ENCODE peak calls at places on chromosomes 2 and 18, in seven cellular contexts. M is ovary, G is WERI-Rb-1, F is retina, S is NCI-H774, E is Calu3, X is frontal cortex. P is an unnamed sample.

GRCh38 chr2:58235988-58236387 is 5.1 kb downstream of the FANCL start:
- DNase-seq in G (no peak), F (no peak), S (no peak), E (no peak), X (no peak), M (no peak), P (no peak)

GRCh38 chr2:218872645-218873358 is 7.8 kb upstream of the WNT10A start:
- DNase-seq in S (no peak), G (no peak), F (no peak), E (no peak), M (no peak), X (no peak), P (no peak)

GRCh38 chr2:25617948-25618646 is 55.3 kb downstream of the DTNB start:
- DNase-seq in F (no peak), M (no peak), S (no peak), X (no peak), E (peak), G (no peak), P (peak)

GRCh38 chr18:46034230-46034629 is 37.8 kb downstream of the PSTPIP2 start:
- DNase-seq in G (no peak), M (no peak), E (no peak), X (no peak), F (no peak), S (no peak), P (no peak)

GRCh38 chr2:182542501-182543258 is 115.8 kb upstream of the PDE1A start:
- DNase-seq in X (no peak), E (no peak), G (no peak), S (no peak), F (no peak), M (no peak), P (no peak)

GRCh38 chr2:32427672-32428622 is 71.1 kb downstream of the BIRC6 start:
- DNase-seq in E (no peak), F (peak), S (peak), G (peak), X (no peak), M (no peak), P (no peak)

GRCh38 chr2:13522917-13523821 is 806.4 kb downstream of the TRIB2 start:
- DNase-seq in M (peak), E (peak), F (no peak), X (no peak), S (no peak), G (no peak), P (no peak)

GRCh38 chr2:138632066-138632465 is 130.5 kb downstream of the SPOPL start:
- DNase-seq in S (no peak), F (no peak), E (no peak), G (no peak), M (no peak), X (no peak), P (no peak)

GRCh38 chr2:136058262-136058661 is 59.7 kb downstream of the CXCR4 start:
- DNase-seq in G (no peak), S (no peak), M (no peak), X (no peak), E (no peak), F (no peak), P (no peak)

GRCh38 chr2:58638256-58638795 is 397.2 kb upstream of the FANCL start:
- DNase-seq in E (no peak), F (no peak), S (no peak), G (no peak), M (no peak), X (no peak), P (no peak)

GRCh38 chr2:219812672-219813071 is 185.2 kb downstream of the SLC4A3 start:
- DNase-seq in M (no peak), G (no peak), S (no peak), F (no peak), X (no peak), E (no peak), P (no peak)

GRCh38 chr2:119469661-119470297 is 38.1 kb downstream of the TMEM37 start:
- DNase-seq in F (no peak), E (no peak), X (no peak), G (no peak), S (peak), M (no peak), P (no peak)

GRCh38 chr2:67234443-67234842 is 162.7 kb upstream of the ETAA1 start:
- DNase-seq in X (no peak), E (peak), F (no peak), M (no peak), S (no peak), G (peak), P (no peak)

GRCh38 chr2:43415582-43415981 is 180.3 kb downstream of the THADA start:
- DNase-seq in G (no peak), F (peak), M (no peak), E (no peak), S (no peak), X (no peak), P (no peak)

GRCh38 chr2:62181836-62182235 is 14.1 kb upstream of the B3GNT2 start:
- DNase-seq in X (no peak), F (no peak), E (no peak), M (no peak), S (no peak), G (no peak), P (no peak)

GRCh38 chr2:232420463-232421188 is 14.0 kb downstream of the ALPG start:
- DNase-seq in X (no peak), S (peak), G (no peak), F (peak), E (peak), M (no peak), P (no peak)

GRCh38 chr2:46775722-46776121 is 139.9 kb downstream of the MCFD2 start:
- DNase-seq in F (no peak), M (no peak), G (no peak), X (no peak), S (no peak), E (no peak), P (no peak)

GRCh38 chr2:8229546-8229986 is 452.3 kb upstream of the ID2 start:
- DNase-seq in X (no peak), E (peak), M (peak), G (no peak), S (no peak), F (no peak), P (no peak)

GRCh38 chr18:2304378-2305175 is 266.7 kb downstream of the METTL4 start:
- DNase-seq in X (no peak), M (no peak), E (peak), F (no peak), S (no peak), G (no peak), P (peak)

GRCh38 chr18:26919656-26920055 is 54.1 kb upstream of the AQP4 start:
- DNase-seq in X (no peak), F (no peak), E (no peak), M (no peak), S (no peak), G (no peak), P (no peak)

GRCh38 chr18:50629148-50629631 is 69.3 kb downstream of the MAPK4 start:
- DNase-seq in X (no peak), E (no peak), F (no peak), S (no peak), G (no peak), M (no peak), P (no peak)

GRCh38 chr2:112161431-112162145 is 23.4 kb downstream of the FBLN7 start:
- DNase-seq in G (no peak), F (no peak), X (no peak), M (no peak), E (no peak), S (no peak), P (no peak)

GRCh38 chr2:216017365-216017764 is 4.0 kb upstream of the MREG start:
- DNase-seq in X (no peak), E (no peak), F (no peak), S (no peak), G (no peak), M (no peak), P (no peak)

GRCh38 chr2:176158855-176159677 is 2.0 kb downstream of the HOXD3 start:
- DNase-seq in F (peak), G (peak), M (no peak), X (no peak), S (no peak), E (no peak), P (no peak)

GRCh38 chr2:113784823-113785744 is 28.6 kb upstream of the SLC35F5 start:
- DNase-seq in M (no peak), F (no peak), X (no peak), G (no peak), S (no peak), E (no peak), P (no peak)